ENCODE peak calls at places on chromosomes 12 and 14, in eight cellular contexts. O is GM12864, Z is progenitor cell of endocrine pancreas, N is bronchial epithelial cell, U is mesothelial cell of epicardium, E is dorsolateral prefrontal cortex, H is endothelial cell, C is GM13976. W is an unnamed sample.

GRCh38 chr12:132866251-132866828 is 21.1 kb downstream of the CHFR start:
- DNase-seq in H (no peak), O (no peak), N (peak), Z (no peak), U (no peak), E (no peak), C (no peak), W (no peak)

GRCh38 chr12:52434760-52435530 is 774 bp upstream of the KRT75 start:
- DNase-seq in E (no peak), N (peak), Z (no peak), O (no peak), H (no peak), U (no peak), C (no peak), W (no peak)

GRCh38 chr12:101670007-101670671 is 27.3 kb upstream of the CHPT1 start:
- DNase-seq in U (no peak), Z (no peak), E (no peak), O (peak), N (peak), C (peak), H (peak), W (peak)

GRCh38 chr12:49933793-49934192 is 16.7 kb upstream of the AQP2 start:
- DNase-seq in C (no peak), O (no peak), Z (no peak), E (no peak), U (no peak), N (no peak), H (no peak), W (no peak)

GRCh38 chr14:101183376-101184103 is 280.0 kb upstream of the RTL1 start:
- DNase-seq in H (peak), N (no peak), O (no peak), U (peak), C (no peak), Z (peak), E (no peak), W (peak)

GRCh38 chr14:20697273-20698017 is 8.9 kb downstream of the ANG start:
- DNase-seq in Z (peak), O (no peak), C (peak), H (peak), U (peak), N (peak), E (peak), W (peak)

GRCh38 chr12:108374596-108375320 is 35.6 kb upstream of the CMKLR1 start:
- DNase-seq in O (no peak), Z (no peak), H (no peak), C (no peak), U (no peak), E (peak), N (no peak), W (no peak)

GRCh38 chr12:94872671-94873367 is 130.7 kb downstream of the NDUFA12 start:
- DNase-seq in E (no peak), O (no peak), H (peak), N (no peak), C (peak), U (peak), Z (no peak), W (no peak)

GRCh38 chr14:60647081-60647836 is 2.0 kb downstream of the SIX1 start:
- DNase-seq in O (no peak), H (peak), C (no peak), U (peak), E (no peak), N (peak), Z (no peak), W (no peak)

GRCh38 chr12:2644678-2645405 is 149.9 kb upstream of the FKBP4 start:
- DNase-seq in O (no peak), H (no peak), Z (no peak), N (no peak), U (no peak), C (no peak), E (peak), W (no peak)

GRCh38 chr12:92271341-92271740 is 125.7 kb upstream of the BTG1 start:
- DNase-seq in E (no peak), O (no peak), H (no peak), U (no peak), Z (no peak), N (peak), C (no peak), W (no peak)

GRCh38 chr12:132170094-132170636 is 25.9 kb downstream of the NOC4L start:
- DNase-seq in H (no peak), E (no peak), O (no peak), Z (no peak), N (no peak), C (no peak), U (no peak), W (no peak)

GRCh38 chr12:95574799-95575452 is 23.6 kb upstream of the USP44 start:
- DNase-seq in Z (no peak), N (peak), H (no peak), E (no peak), C (no peak), U (no peak), O (no peak), W (no peak)

GRCh38 chr14:54257424-54257823 is 139.4 kb upstream of the CDKN3 start:
- DNase-seq in U (no peak), H (no peak), E (no peak), N (no peak), C (no peak), Z (no peak), O (no peak), W (no peak)

GRCh38 chr12:4567073-4567881 is 5.3 kb downstream of the DYRK4 start:
- DNase-seq in Z (no peak), N (no peak), O (no peak), C (no peak), E (no peak), H (no peak), U (no peak), W (no peak)

GRCh38 chr12:28191690-28192089 is 1.4 kb downstream of the CCDC91 start:
- DNase-seq in E (no peak), Z (no peak), O (no peak), U (no peak), C (no peak), N (peak), H (no peak), W (no peak)

GRCh38 chr12:130701402-130701744 is 14.7 kb downstream of the RIMBP2 start:
- DNase-seq in N (no peak), Z (no peak), U (no peak), E (peak), O (no peak), C (no peak), H (no peak), W (no peak)

DNA sequence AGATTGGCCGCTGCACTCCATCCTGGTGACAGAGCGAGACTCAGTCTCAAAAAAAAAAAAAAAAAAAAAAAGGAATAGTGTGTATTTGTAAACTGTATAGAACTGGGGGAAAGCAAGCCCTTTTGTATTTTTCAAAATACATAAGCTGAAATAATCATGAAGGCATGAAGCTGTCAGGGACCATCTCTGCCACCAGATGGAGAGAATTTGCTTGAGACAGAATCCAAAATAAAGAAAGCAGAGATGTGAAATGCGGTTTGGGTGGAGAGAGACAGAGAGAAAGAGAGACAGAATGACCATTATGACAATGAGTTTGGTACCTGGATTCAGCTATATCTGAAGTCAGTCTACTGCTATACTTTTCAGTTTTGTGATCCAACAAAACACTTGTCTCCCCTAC is 155.7 kb upstream of the LRIG3 start:
- DNase-seq in H (no peak), C (no peak), N (no peak), U (no peak), O (no peak), E (no peak), Z (no peak), W (no peak)
- TF ChIP-seq CTCF in H (no peak), C (no peak), N (no peak), U (peak), O (no peak), E (no peak), Z (no peak), W (no peak)

GRCh38 chr12:57520008-57520726 is at the start of gene DDIT3:
- DNase-seq in O (peak), H (peak), N (peak), C (peak), U (peak), Z (peak), E (peak), W (peak)

GRCh38 chr12:57518176-57518919 is 2.0 kb downstream of the DDIT3 start:
- DNase-seq in N (no peak), U (no peak), C (no peak), E (no peak), Z (no peak), O (no peak), H (no peak), W (no peak)

GRCh38 chr12:57517187-57517586 is 3.1 kb downstream of the DDIT3 start:
- DNase-seq in H (no peak), E (no peak), O (no peak), N (peak), U (no peak), C (no peak), Z (no peak), W (no peak)

GRCh38 chr12:57519758-57520007 is 631 bp downstream of the DDIT3 start:
- DNase-seq in H (no peak), E (no peak), N (peak), C (no peak), Z (no peak), U (no peak), O (no peak), W (no peak)

DNA sequence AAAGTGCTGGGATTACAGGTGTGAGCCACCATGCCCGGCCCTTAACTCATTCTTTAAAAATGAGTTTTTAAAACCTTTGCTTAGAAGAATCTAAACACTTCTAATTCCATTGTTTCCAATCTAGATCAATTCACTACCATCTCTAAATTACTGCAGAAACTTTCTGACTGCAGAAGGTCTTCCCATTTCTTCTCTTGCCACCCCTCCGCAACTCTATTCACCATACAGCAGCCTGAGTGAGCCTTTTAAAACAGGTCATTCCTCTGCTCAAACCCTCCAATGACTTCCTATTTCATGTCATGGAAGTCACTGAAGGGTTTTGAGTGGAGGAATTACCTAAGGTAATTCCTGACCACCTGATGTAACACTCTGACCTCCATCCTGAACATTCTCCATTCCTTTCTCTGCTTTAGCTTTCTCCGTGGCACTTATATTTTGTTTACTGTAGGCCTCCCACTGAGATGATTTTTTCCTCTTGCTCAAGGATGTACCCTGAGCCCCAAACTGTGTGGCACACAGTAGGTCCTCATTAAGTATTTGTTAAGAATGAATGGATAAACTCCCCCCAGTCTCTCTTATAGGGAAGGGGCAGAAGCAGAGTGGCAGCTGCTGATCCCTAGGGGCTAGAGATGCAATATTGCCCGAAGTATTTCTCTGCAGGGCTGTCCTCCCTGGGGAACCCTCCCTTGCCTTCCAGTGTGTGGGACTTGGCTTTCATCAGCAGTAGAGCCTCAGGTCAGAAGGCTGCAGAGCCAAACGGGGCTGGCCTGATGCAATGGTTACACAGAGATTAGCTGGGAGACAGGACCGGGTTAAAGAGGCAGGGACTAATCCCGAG is 1.2 kb downstream of the DDIT3 start:
- DNase-seq in N (peak), H (no peak), U (no peak), O (no peak), Z (no peak), C (no peak), E (no peak), W (peak)
- TF ChIP-seq CTCF in N (no peak), H (no peak), U (no peak), O (no peak), Z (no peak), C (no peak), E (no peak), W (no peak)

DNA sequence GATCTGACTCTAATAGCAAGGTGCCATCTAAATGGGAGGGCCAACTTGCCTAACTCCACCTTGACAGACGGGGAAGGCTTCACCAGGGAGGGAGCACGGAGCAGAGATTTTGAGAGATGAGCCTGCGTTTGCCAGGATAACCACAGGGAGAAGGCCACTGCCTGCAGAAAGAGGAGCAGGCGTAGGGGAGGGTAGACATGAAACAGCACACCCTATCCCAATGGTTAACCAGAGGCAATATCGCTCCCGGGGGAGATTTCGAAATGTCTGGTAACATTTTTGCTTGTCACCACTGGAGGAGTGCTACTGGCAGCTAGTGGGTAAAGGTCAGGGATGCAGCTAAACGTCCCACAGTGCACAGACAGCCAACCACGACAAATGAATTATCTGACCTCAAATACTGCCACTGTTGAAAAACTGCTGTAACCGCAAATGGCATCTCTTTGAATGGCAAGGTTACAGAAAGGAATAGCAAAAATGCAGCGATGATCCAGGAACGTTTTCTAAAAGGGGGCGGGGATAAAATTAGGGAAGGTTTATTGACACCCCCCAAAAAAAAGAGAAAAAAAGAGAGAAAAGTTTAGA is 126.0 kb upstream of the ATF7IP start:
- DNase-seq in U (no peak), N (no peak), Z (no peak), E (no peak), H (no peak), C (peak), O (peak), W (peak)
- TF ChIP-seq CTCF in U (no peak), N (no peak), Z (peak), E (no peak), H (no peak), C (peak), O (peak), W (peak)

GRCh38 chr12:120457133-120457532 is 10.9 kb downstream of the GATC start:
- DNase-seq in N (no peak), O (no peak), C (no peak), E (no peak), U (no peak), Z (no peak), H (peak), W (no peak)
- TF ChIP-seq CTCF in N (peak), O (peak), C (no peak), E (peak), U (no peak), Z (peak), H (peak), W (peak)

W was measured in neural crest cell.